ENCODE peak calls at places on chromosomes 7 and 10, in four cellular contexts. N is retinal pigment epithelial cell, E is spleen, T is HL-60. J is an unnamed sample.

GRCh38 chr10:28280652-28281051 is 22.2 kb downstream of the MPP7 start:
- DNase-seq in N (no peak), T (no peak), E (no peak), J (peak)

GRCh38 chr10:113775681-113776294 is 24.3 kb downstream of the PLEKHS1 start:
- DNase-seq in N (no peak), T (no peak), E (no peak), J (no peak)

GRCh38 chr7:98619450-98620321 is 2.6 kb downstream of the NPTX2 start:
- DNase-seq in N (peak), E (no peak), T (no peak), J (peak)

GRCh38 chr7:133115596-133115995 is 33.7 kb upstream of the CHCHD3 start:
- DNase-seq in E (no peak), T (no peak), N (no peak), J (no peak)

GRCh38 chr10:91908358-91909177 is 718 bp downstream of the FGFBP3 start:
- DNase-seq in E (peak), T (peak), N (no peak), J (peak)

GRCh38 chr7:66894463-66895080 is 26.5 kb upstream of the TMEM248 start:
- DNase-seq in N (no peak), E (no peak), T (no peak), J (peak)

GRCh38 chr7:98354511-98355249 is 46.2 kb downstream of the BAIAP2L1 start:
- DNase-seq in T (no peak), N (peak), E (no peak), J (peak)

GRCh38 chr7:131111081-131111576 is 216.5 kb upstream of the MKLN1 start:
- DNase-seq in T (no peak), E (no peak), N (peak), J (peak)

GRCh38 chr10:87818505-87819273 is 663 bp upstream of the ATAD1 start:
- DNase-seq in N (no peak), E (peak), T (no peak), J (peak)

GRCh38 chr7:20310963-20311742 is 19.5 kb upstream of the ITGB8 start:
- DNase-seq in N (no peak), T (no peak), E (no peak), J (peak)

GRCh38 chr7:116886550-116887156 is 24.3 kb downstream of the CAPZA2 start:
- DNase-seq in E (no peak), T (no peak), N (no peak), J (no peak)

GRCh38 chr7:94432799-94433198 is 38.1 kb downstream of the COL1A2 start:
- DNase-seq in E (no peak), T (no peak), N (no peak), J (peak)

GRCh38 chr7:36630112-36630650 is 94.1 kb downstream of the AOAH start:
- DNase-seq in E (no peak), T (no peak), N (no peak), J (no peak)

GRCh38 chr7:157615852-157616251 is 279.0 kb downstream of the DNAJB6 start:
- DNase-seq in T (no peak), E (no peak), N (no peak), J (no peak)

GRCh38 chr7:30925117-30925516 is 13.5 kb downstream of the AQP1 start:
- DNase-seq in N (no peak), T (no peak), E (no peak), J (no peak)

GRCh38 chr10:3805791-3806381 is 20.9 kb upstream of the KLF6 start:
- DNase-seq in T (no peak), N (no peak), E (peak), J (peak)

GRCh38 chr7:84393776-84394175 is 199.2 kb upstream of the SEMA3A start:
- DNase-seq in T (no peak), E (no peak), N (peak), J (peak)

GRCh38 chr10:32112055-32112454 is 55.8 kb upstream of the KIF5B start:
- DNase-seq in N (peak), T (no peak), E (no peak), J (peak)

GRCh38 chr10:68385740-68386139 is 21.3 kb downstream of the RUFY2 start:
- DNase-seq in E (no peak), N (no peak), T (no peak), J (no peak)

GRCh38 chr10:89175821-89176220 is 31.3 kb downstream of the CH25H start:
- DNase-seq in N (no peak), T (no peak), E (no peak), J (peak)

GRCh38 chr7:135761751-135762488 is 13.3 kb upstream of the FAM180A start:
- DNase-seq in N (no peak), E (no peak), T (no peak), J (no peak)

GRCh38 chr7:105841866-105842265 is 34.5 kb downstream of the ATXN7L1 start:
- DNase-seq in N (no peak), T (no peak), E (no peak), J (no peak)

GRCh38 chr7:137441451-137441850 is 97.9 kb upstream of the PTN start:
- DNase-seq in T (no peak), N (no peak), E (no peak), J (peak)

GRCh38 chr10:80460399-80461207 is 6.5 kb downstream of the TSPAN14 start:
- DNase-seq in T (peak), E (no peak), N (no peak), J (peak)

GRCh38 chr10:124648738-124649137 is 95.4 kb downstream of the FAM53B start:
- DNase-seq in N (peak), E (peak), T (peak), J (peak)

GRCh38 chr7:31336202-31337035 is 4.1 kb downstream of the NEUROD6 start:
- DNase-seq in E (no peak), T (no peak), N (no peak), J (no peak)

GRCh38 chr7:75662579-75663301 is 76.0 kb downstream of the HIP1 start:
- DNase-seq in T (no peak), N (no peak), E (peak), J (no peak)

GRCh38 chr10:66942407-66942806 is 16.6 kb downstream of the LRRTM3 start:
- DNase-seq in N (no peak), T (no peak), E (no peak), J (no peak)

GRCh38 chr7:131066635-131067034 is 261.0 kb upstream of the MKLN1 start:
- DNase-seq in T (no peak), N (no peak), E (no peak), J (peak)

GRCh38 chr10:80416401-80417098 is 8.2 kb downstream of the PRXL2A start:
- DNase-seq in E (no peak), T (no peak), N (peak), J (peak)

GRCh38 chr7:99267530-99268360 is 4.9 kb upstream of the MYH16 start:
- DNase-seq in E (no peak), T (no peak), N (peak), J (peak)

GRCh38 chr7:3117488-3118228 is 74.0 kb upstream of the CARD11 start:
- DNase-seq in N (no peak), T (no peak), E (no peak), J (no peak)

GRCh38 chr10:35391153-35391953 is 55.0 kb downstream of the CCNY start:
- DNase-seq in T (no peak), N (no peak), E (no peak), J (no peak)

GRCh38 chr10:96642973-96643372 is 56.2 kb upstream of the TM9SF3 start:
- DNase-seq in T (no peak), N (no peak), E (peak), J (no peak)

GRCh38 chr10:132400547-132401151 is 3.6 kb downstream of the PWWP2B start:
- DNase-seq in E (peak), N (no peak), T (no peak), J (no peak)

GRCh38 chr10:28125701-28126100 is 126.8 kb upstream of the ODAD2 start:
- DNase-seq in T (no peak), E (no peak), N (peak), J (peak)

GRCh38 chr7:133934262-133934973 is 192.7 kb upstream of the LRGUK start:
- DNase-seq in N (peak), E (no peak), T (no peak), J (no peak)

GRCh38 chr10:116728526-116729096 is 13.8 kb downstream of the HSPA12A start:
- DNase-seq in E (no peak), T (no peak), N (no peak), J (peak)

GRCh38 chr7:133365892-133366291 is 113.0 kb downstream of the EXOC4 start:
- DNase-seq in N (peak), E (no peak), T (no peak), J (peak)

GRCh38 chr10:110670335-110670734 is 26.2 kb downstream of the RBM20 start:
- DNase-seq in N (no peak), E (no peak), T (no peak), J (no peak)

GRCh38 chr10:110671788-110672579 is 27.8 kb downstream of the RBM20 start:
- DNase-seq in N (peak), E (peak), T (peak), J (peak)

GRCh38 chr10:110676016-110676415 is 31.9 kb downstream of the RBM20 start:
- DNase-seq in E (no peak), N (no peak), T (no peak), J (no peak)

GRCh38 chr10:110668443-110668842 is 24.3 kb downstream of the RBM20 start:
- DNase-seq in T (no peak), E (no peak), N (no peak), J (no peak)

DNA sequence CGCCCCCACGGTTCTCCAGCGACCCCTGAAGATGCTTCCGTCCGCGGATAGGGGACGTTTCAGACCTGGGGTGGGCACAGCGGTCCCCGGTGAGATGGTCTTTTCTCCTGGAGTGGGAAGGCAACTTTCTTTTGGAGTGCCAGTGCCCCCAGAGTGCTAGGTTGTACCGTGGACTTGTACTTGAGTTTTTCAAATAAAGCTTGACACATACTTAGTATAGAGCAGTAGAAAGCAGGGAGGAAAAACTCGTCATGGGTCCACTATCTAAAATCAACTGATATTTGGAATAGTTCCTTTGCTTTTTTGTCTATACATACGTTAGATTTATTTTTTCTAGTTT is 28.4 kb downstream of the RBM20 start:
- DNase-seq in E (no peak), T (no peak), N (no peak), J (no peak)
- TF ChIP-seq CTCF in E (no peak), T (no peak), N (no peak), J (no peak)

DNA sequence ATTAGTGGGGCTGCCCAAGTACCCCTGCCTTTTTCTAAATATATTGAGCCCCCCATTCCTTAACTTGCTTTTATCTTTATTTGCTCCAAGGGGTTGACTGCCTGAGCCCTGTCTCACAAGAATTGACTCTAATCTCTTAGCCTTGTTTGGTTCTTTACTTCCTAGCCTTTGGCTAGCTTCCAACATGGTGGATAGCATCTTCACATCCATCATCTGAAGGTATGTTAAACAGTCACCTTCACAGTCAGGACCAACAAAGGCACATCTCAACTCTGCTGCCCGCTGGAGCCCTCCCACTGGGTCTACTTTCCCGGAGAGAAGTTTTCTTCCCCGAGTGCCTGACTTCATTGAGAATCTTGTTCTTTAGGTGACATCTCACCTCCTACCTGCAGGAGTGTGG is 329.5 kb downstream of the GPR158 start:
- DNase-seq in E (no peak), N (no peak), T (no peak), J (no peak)
- H3K4me3 ChIP-seq in E (no peak), N (no peak), T (no peak), J (no peak)

GRCh38 chr10:94224656-94225055 is 138.1 kb downstream of the NOC3L start:
- DNase-seq in E (no peak), T (no peak), N (no peak), J (peak)

GRCh38 chr10:94223702-94224370 is 138.9 kb downstream of the NOC3L start:
- DNase-seq in T (no peak), N (no peak), E (no peak), J (peak)

GRCh38 chr10:94220717-94221116 is 142.0 kb downstream of the NOC3L start:
- DNase-seq in N (no peak), E (no peak), T (no peak), J (no peak)

GRCh38 chr10:94230134-94230785 is 132.5 kb downstream of the NOC3L start:
- DNase-seq in T (no peak), E (no peak), N (no peak), J (no peak)

DNA sequence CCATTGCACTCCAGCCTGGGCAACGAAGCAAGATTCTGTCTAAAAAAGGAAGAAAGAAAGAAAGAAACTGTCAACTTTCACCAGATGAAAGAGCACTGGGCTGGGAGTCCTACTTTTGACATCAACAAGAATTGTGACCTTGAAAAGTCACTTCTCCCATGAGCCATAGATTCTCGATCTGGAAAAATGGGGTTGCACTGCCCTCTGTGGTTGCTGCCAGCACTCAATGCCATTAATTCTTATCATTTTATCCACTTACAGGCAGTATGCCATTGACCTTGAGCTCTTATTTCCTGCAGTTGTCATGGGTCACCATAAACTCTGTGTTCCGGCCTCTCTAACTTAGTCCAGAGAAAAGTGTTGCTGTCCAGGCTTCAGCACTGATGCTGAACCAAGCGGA is 137.2 kb downstream of the NOC3L start:
- DNase-seq in T (no peak), N (no peak), E (no peak), J (peak)
- TF ChIP-seq CTCF in T (no peak), N (peak), E (peak), J (peak)

GRCh38 chr10:36759111-36759805 is 366.1 kb upstream of the ANKRD30A start:
- DNase-seq in T (no peak), E (no peak), N (no peak), J (peak)
- H3K4me3 ChIP-seq in T (no peak), E (no peak), N (no peak), J (no peak)

GRCh38 chr10:107809889-107810288 is 645.4 kb upstream of the SORCS1 start:
- DNase-seq in N (no peak), T (no peak), E (no peak), J (no peak)

GRCh38 chr10:107813396-107813795 is 648.9 kb upstream of the SORCS1 start:
- DNase-seq in T (no peak), N (peak), E (no peak), J (no peak)

GRCh38 chr10:107814865-107815487 is 650.5 kb upstream of the SORCS1 start:
- DNase-seq in E (no peak), N (peak), T (no peak), J (peak)
- TF ChIP-seq CTCF in E (peak), N (peak), T (peak), J (peak)

DNA sequence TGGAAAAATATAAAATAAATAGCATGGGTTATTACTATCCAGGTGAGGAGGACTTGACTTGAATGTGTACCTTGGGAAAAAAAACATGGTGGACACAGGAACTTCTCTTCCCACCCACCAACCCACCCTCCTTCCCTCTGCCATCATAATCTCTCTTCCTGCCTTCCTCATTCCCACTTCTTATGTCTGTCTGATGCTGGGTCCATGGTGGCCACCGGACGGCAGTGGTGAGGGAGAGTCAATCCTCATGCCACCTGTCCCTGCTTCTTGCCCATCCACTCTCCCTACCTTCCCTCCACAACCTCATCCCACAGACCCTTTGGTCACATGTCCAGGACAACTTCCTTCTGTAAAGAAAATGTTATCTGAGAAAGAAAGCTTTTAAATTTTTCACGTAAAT is 104.7 kb downstream of the PIP4K2A start:
- DNase-seq in T (no peak), N (no peak), E (no peak), J (no peak)
- H3K4me3 ChIP-seq in T (no peak), N (no peak), E (no peak), J (no peak)

GRCh38 chr10:76040107-76040829 is 608.8 kb downstream of the LRMDA start:
- DNase-seq in T (no peak), N (no peak), E (no peak), J (no peak)
- TF ChIP-seq CTCF in T (no peak), N (peak), E (no peak), J (peak)